ENCODE peak calls at places on chromosomes 3 and 15, in six cellular contexts. One of them, this sample, is unnamed.

GRCh38 chr3:37475435-37475834 is 301.1 kb upstream of the LRRFIP2 start:
- DNase-seq in mesenchymal stem cell: no peak
- DNase-seq in activated CD8-positive, alpha-beta memory T cell treated with anti-CD3 and anti-CD28 coated beads for 48 hours: no peak
- DNase-seq in EL: no peak
- DNase-seq in activated gamma-delta T cell treated with Interleukin-2 at 50 U/mL for 16 hours: no peak
- DNase-seq in stimulated activated CD4-positive, alpha-beta T cell treated with anti-CD3 and anti-CD28 coated beads, Interleukin-4, amount 100 ng/mL, for 48 hours: no peak
- DNase-seq in this sample: no peak

GRCh38 chr3:84958495-84959469 is at the start of gene CADM2:
- DNase-seq in mesenchymal stem cell: peak; percentile 63
- DNase-seq in activated CD8-positive, alpha-beta memory T cell treated with anti-CD3 and anti-CD28 coated beads for 48 hours: peak; percentile 23
- DNase-seq in EL: peak; percentile 4
- DNase-seq in activated gamma-delta T cell treated with Interleukin-2 at 50 U/mL for 16 hours: peak; percentile 37
- DNase-seq in stimulated activated CD4-positive, alpha-beta T cell treated with anti-CD3 and anti-CD28 coated beads, Interleukin-4, amount 100 ng/mL, for 48 hours: peak; percentile 69
- DNase-seq in this sample: peak; percentile 80

GRCh38 chr3:189142527-189142926 is 29.2 kb upstream of the TPRG1 start:
- DNase-seq in mesenchymal stem cell: no peak
- DNase-seq in activated CD8-positive, alpha-beta memory T cell treated with anti-CD3 and anti-CD28 coated beads for 48 hours: no peak
- DNase-seq in EL: no peak
- DNase-seq in activated gamma-delta T cell treated with Interleukin-2 at 50 U/mL for 16 hours: peak; percentile 53
- DNase-seq in stimulated activated CD4-positive, alpha-beta T cell treated with anti-CD3 and anti-CD28 coated beads, Interleukin-4, amount 100 ng/mL, for 48 hours: no peak
- DNase-seq in this sample: no peak

GRCh38 chr3:68172039-68172438 is 517.6 kb upstream of the SUCLG2 start:
- DNase-seq in mesenchymal stem cell: no peak
- DNase-seq in activated CD8-positive, alpha-beta memory T cell treated with anti-CD3 and anti-CD28 coated beads for 48 hours: no peak
- DNase-seq in EL: no peak
- DNase-seq in activated gamma-delta T cell treated with Interleukin-2 at 50 U/mL for 16 hours: no peak
- DNase-seq in stimulated activated CD4-positive, alpha-beta T cell treated with anti-CD3 and anti-CD28 coated beads, Interleukin-4, amount 100 ng/mL, for 48 hours: no peak
- DNase-seq in this sample: no peak

GRCh38 chr3:14431928-14432834 is 29.8 kb downstream of the SLC6A6 start:
- DNase-seq in mesenchymal stem cell: peak; percentile 95
- DNase-seq in activated CD8-positive, alpha-beta memory T cell treated with anti-CD3 and anti-CD28 coated beads for 48 hours: peak; percentile 84
- DNase-seq in EL: peak; percentile 93
- DNase-seq in activated gamma-delta T cell treated with Interleukin-2 at 50 U/mL for 16 hours: peak; percentile 95
- DNase-seq in stimulated activated CD4-positive, alpha-beta T cell treated with anti-CD3 and anti-CD28 coated beads, Interleukin-4, amount 100 ng/mL, for 48 hours: peak; percentile 95
- DNase-seq in this sample: peak; percentile 89

GRCh38 chr3:168884353-168884903 is 779.1 kb downstream of the MECOM start:
- DNase-seq in mesenchymal stem cell: peak; percentile 33
- DNase-seq in activated CD8-positive, alpha-beta memory T cell treated with anti-CD3 and anti-CD28 coated beads for 48 hours: no peak
- DNase-seq in EL: peak; percentile 66
- DNase-seq in activated gamma-delta T cell treated with Interleukin-2 at 50 U/mL for 16 hours: no peak
- DNase-seq in stimulated activated CD4-positive, alpha-beta T cell treated with anti-CD3 and anti-CD28 coated beads, Interleukin-4, amount 100 ng/mL, for 48 hours: no peak
- DNase-seq in this sample: no peak

GRCh38 chr3:169861871-169862270 is 7.9 kb downstream of the LRRC31 start:
- DNase-seq in mesenchymal stem cell: no peak
- DNase-seq in activated CD8-positive, alpha-beta memory T cell treated with anti-CD3 and anti-CD28 coated beads for 48 hours: no peak
- DNase-seq in EL: no peak
- DNase-seq in activated gamma-delta T cell treated with Interleukin-2 at 50 U/mL for 16 hours: no peak
- DNase-seq in stimulated activated CD4-positive, alpha-beta T cell treated with anti-CD3 and anti-CD28 coated beads, Interleukin-4, amount 100 ng/mL, for 48 hours: no peak
- DNase-seq in this sample: no peak

GRCh38 chr15:78407889-78408640 is 30.0 kb upstream of the IREB2 start:
- DNase-seq in mesenchymal stem cell: no peak
- DNase-seq in activated CD8-positive, alpha-beta memory T cell treated with anti-CD3 and anti-CD28 coated beads for 48 hours: no peak
- DNase-seq in EL: no peak
- DNase-seq in activated gamma-delta T cell treated with Interleukin-2 at 50 U/mL for 16 hours: no peak
- DNase-seq in stimulated activated CD4-positive, alpha-beta T cell treated with anti-CD3 and anti-CD28 coated beads, Interleukin-4, amount 100 ng/mL, for 48 hours: no peak
- DNase-seq in this sample: no peak

GRCh38 chr3:94564247-94564646 is 501.4 kb downstream of the NSUN3 start:
- DNase-seq in mesenchymal stem cell: no peak
- DNase-seq in activated CD8-positive, alpha-beta memory T cell treated with anti-CD3 and anti-CD28 coated beads for 48 hours: no peak
- DNase-seq in EL: no peak
- DNase-seq in activated gamma-delta T cell treated with Interleukin-2 at 50 U/mL for 16 hours: no peak
- DNase-seq in stimulated activated CD4-positive, alpha-beta T cell treated with anti-CD3 and anti-CD28 coated beads, Interleukin-4, amount 100 ng/mL, for 48 hours: no peak
- DNase-seq in this sample: no peak

GRCh38 chr3:71252466-71252865 is 331.1 kb downstream of the FOXP1 start:
- DNase-seq in mesenchymal stem cell: no peak
- DNase-seq in activated CD8-positive, alpha-beta memory T cell treated with anti-CD3 and anti-CD28 coated beads for 48 hours: no peak
- DNase-seq in EL: no peak
- DNase-seq in activated gamma-delta T cell treated with Interleukin-2 at 50 U/mL for 16 hours: no peak
- DNase-seq in stimulated activated CD4-positive, alpha-beta T cell treated with anti-CD3 and anti-CD28 coated beads, Interleukin-4, amount 100 ng/mL, for 48 hours: no peak
- DNase-seq in this sample: no peak

GRCh38 chr3:192819001-192819569 is 91.7 kb upstream of the FGF12 start:
- DNase-seq in mesenchymal stem cell: peak; percentile 90
- DNase-seq in activated CD8-positive, alpha-beta memory T cell treated with anti-CD3 and anti-CD28 coated beads for 48 hours: peak; percentile 4
- DNase-seq in EL: peak; percentile 89
- DNase-seq in activated gamma-delta T cell treated with Interleukin-2 at 50 U/mL for 16 hours: no peak
- DNase-seq in stimulated activated CD4-positive, alpha-beta T cell treated with anti-CD3 and anti-CD28 coated beads, Interleukin-4, amount 100 ng/mL, for 48 hours: peak; percentile 48
- DNase-seq in this sample: no peak